ENCODE peak calls at places on chromosomes 5 and 9, in ten cellular contexts. X, E, Q, S, O, F, P, U, T and J are unnamed samples.

GRCh38 chr5:68359699-68360098 is 144.1 kb downstream of the PIK3R1 start:
- DNase-seq in X (no peak), E (no peak), Q (no peak), S (no peak), O (no peak), F (no peak), P (no peak), U (no peak), T (no peak), J (no peak)

GRCh38 chr9:83714316-83714715 is 6.6 kb upstream of the UBQLN1 start:
- DNase-seq in X (no peak), E (no peak), Q (peak), S (no peak), O (no peak), F (no peak), P (no peak), U (no peak), T (no peak), J (peak)

GRCh38 chr5:37208883-37209808 is 40.0 kb downstream of the CPLANE1 start:
- DNase-seq in X (no peak), E (no peak), Q (no peak), S (no peak), O (no peak), F (no peak), P (no peak), U (peak), T (no peak), J (no peak)

GRCh38 chr5:180364306-180364856 is 11.2 kb upstream of the GFPT2 start:
- DNase-seq in X (no peak), E (no peak), Q (no peak), S (no peak), O (no peak), F (no peak), P (no peak), U (no peak), T (no peak), J (no peak)

GRCh38 chr5:139961435-139962157 is 81.5 kb downstream of the NRG2 start:
- DNase-seq in X (no peak), E (no peak), Q (no peak), S (no peak), O (no peak), F (peak), P (no peak), U (no peak), T (no peak), J (no peak)

GRCh38 chr9:97271292-97271691 is 36.2 kb upstream of the CCDC180 start:
- DNase-seq in X (no peak), E (no peak), Q (no peak), S (peak), O (no peak), F (no peak), P (no peak), U (no peak), T (no peak), J (no peak)

GRCh38 chr5:1246711-1247431 is 21.7 kb downstream of the SLC6A18 start:
- DNase-seq in X (peak), E (no peak), Q (peak), S (peak), O (no peak), F (peak), P (no peak), U (no peak), T (no peak), J (peak)

GRCh38 chr5:127582723-127583370 is 65.4 kb downstream of the PRRC1 start:
- DNase-seq in X (no peak), E (no peak), Q (no peak), S (no peak), O (no peak), F (no peak), P (no peak), U (no peak), T (no peak), J (no peak)

GRCh38 chr9:117303643-117304230 is 111.1 kb downstream of the ASTN2 start:
- DNase-seq in X (no peak), E (no peak), Q (no peak), S (no peak), O (no peak), F (no peak), P (no peak), U (no peak), T (no peak), J (no peak)

GRCh38 chr5:154511984-154512383 is 34.0 kb upstream of the HAND1 start:
- DNase-seq in X (no peak), E (no peak), Q (no peak), S (no peak), O (no peak), F (no peak), P (no peak), U (no peak), T (no peak), J (no peak)

GRCh38 chr5:106399381-106399780 is 1271.4 kb downstream of the EFNA5 start:
- DNase-seq in X (no peak), E (no peak), Q (no peak), S (no peak), O (no peak), F (no peak), P (no peak), U (peak), T (no peak), J (peak)

GRCh38 chr9:75183293-75183692 is 95.0 kb downstream of the OSTF1 start:
- DNase-seq in X (no peak), E (no peak), Q (no peak), S (no peak), O (no peak), F (no peak), P (no peak), U (no peak), T (no peak), J (no peak)

GRCh38 chr5:153601377-153601776 is 110.9 kb downstream of the GRIA1 start:
- DNase-seq in X (no peak), E (no peak), Q (no peak), S (no peak), O (no peak), F (no peak), P (no peak), U (no peak), T (no peak), J (no peak)

GRCh38 chr5:35876922-35877321 is 20.2 kb downstream of the IL7R start:
- DNase-seq in X (no peak), E (no peak), Q (no peak), S (no peak), O (no peak), F (no peak), P (no peak), U (peak), T (no peak), J (peak)

GRCh38 chr9:19162956-19163355 is 35.7 kb upstream of the PLIN2 start:
- DNase-seq in X (no peak), E (no peak), Q (no peak), S (no peak), O (no peak), F (no peak), P (no peak), U (peak), T (no peak), J (no peak)

GRCh38 chr9:137504432-137504777 is 45.3 kb upstream of the NSMF start:
- DNase-seq in X (no peak), E (no peak), Q (no peak), S (no peak), O (no peak), F (no peak), P (no peak), U (no peak), T (no peak), J (no peak)

GRCh38 chr9:137234758-137235423 is 4.2 kb downstream of the SLC34A3 start:
- DNase-seq in X (no peak), E (no peak), Q (peak), S (no peak), O (no peak), F (no peak), P (no peak), U (no peak), T (no peak), J (no peak)

GRCh38 chr9:108618906-108619550 is 236.8 kb downstream of the ACTL7B start:
- DNase-seq in X (no peak), E (no peak), Q (no peak), S (no peak), O (no peak), F (no peak), P (no peak), U (no peak), T (no peak), J (no peak)

GRCh38 chr9:77018058-77019009 is 1.1 kb upstream of the FOXB2 start:
- DNase-seq in X (no peak), E (no peak), Q (no peak), S (peak), O (no peak), F (no peak), P (no peak), U (no peak), T (no peak), J (no peak)

GRCh38 chr5:106127341-106127781 is 1543.4 kb downstream of the EFNA5 start:
- DNase-seq in X (no peak), E (no peak), Q (no peak), S (no peak), O (no peak), F (no peak), P (no peak), U (no peak), T (no peak), J (no peak)

GRCh38 chr5:135255461-135256178 is 143.4 kb downstream of the MACROH2A1 start:
- DNase-seq in X (no peak), E (no peak), Q (no peak), S (no peak), O (no peak), F (no peak), P (no peak), U (no peak), T (no peak), J (no peak)

GRCh38 chr9:110175275-110175968 is 32.5 kb downstream of the C9orf152 start:
- DNase-seq in X (no peak), E (no peak), Q (no peak), S (no peak), O (no peak), F (no peak), P (no peak), U (no peak), T (no peak), J (no peak)